ENCODE peak calls at places on chromosomes 13 and 19, in ten cellular contexts. J is caudate nucleus; X is B cell; S is neuronal stem cell; Q is stimulated activated CD8-positive, alpha-beta memory T cell treated with anti-CD3 and anti-CD28 coated beads, Interleukin-2, amount 100 ng/mL, for 1 hour; I is heart left ventricle; Z is gastrocnemius medialis; D is stimulated activated naive CD8-positive, alpha-beta T cell treated with anti-CD3 and anti-CD28 coated beads, Interleukin-15, amount 100 ng/mL, for 72 hours; O is sciatic nerve; T is HFFc6. Y is an unnamed sample.

GRCh38 chr19:1752757-1753728 is at the start of gene ONECUT3:
- DNase-seq in J (no peak), Z (no peak), I (no peak), Q (no peak), D (no peak), T (no peak), S (no peak), X (peak), O (no peak), Y (no peak)

GRCh38 chr19:54871713-54872112 is 2.3 kb upstream of the FCAR start:
- DNase-seq in X (no peak), Q (no peak), O (no peak), I (no peak), D (no peak), J (no peak), T (no peak), S (no peak), Z (no peak), Y (no peak)

GRCh38 chr19:16078311-16078758 is 2.0 kb downstream of the TPM4 start:
- DNase-seq in Z (no peak), O (peak), X (no peak), S (peak), T (peak), Q (no peak), J (no peak), I (no peak), D (peak), Y (peak)

GRCh38 chr19:19053508-19054314 is 10.1 kb upstream of the SLC25A42 start:
- DNase-seq in J (peak), T (no peak), I (peak), X (peak), Q (peak), O (peak), S (peak), D (peak), Z (no peak), Y (peak)

GRCh38 chr19:13169769-13170168 is 19.6 kb downstream of the IER2 start:
- DNase-seq in X (no peak), D (no peak), J (no peak), O (no peak), T (peak), Z (no peak), Q (no peak), I (peak), S (no peak), Y (no peak)

GRCh38 chr19:34120846-34121639 is 51.3 kb upstream of the LSM14A start:
- DNase-seq in Q (peak), S (no peak), J (no peak), T (peak), X (peak), Z (no peak), D (peak), I (no peak), O (no peak), Y (no peak)

GRCh38 chr13:27379694-27380596 is 44.5 kb upstream of the GTF3A start:
- DNase-seq in I (no peak), X (peak), Z (no peak), T (peak), D (peak), Q (no peak), S (peak), O (no peak), J (no peak), Y (peak)

GRCh38 chr19:49690656-49691242 is at the start of gene CPT1C:
- DNase-seq in J (peak), Q (no peak), D (peak), X (peak), I (peak), Z (peak), T (peak), S (peak), O (peak), Y (peak)

GRCh38 chr19:30268601-30269000 is 103.6 kb upstream of the ZNF536 start:
- DNase-seq in Q (no peak), S (no peak), D (no peak), Z (no peak), X (no peak), J (no peak), O (no peak), I (no peak), T (no peak), Y (no peak)

GRCh38 chr19:12782424-12783225 is 7.3 kb upstream of the HOOK2 start:
- DNase-seq in O (peak), I (peak), J (no peak), X (peak), Q (peak), S (no peak), D (peak), T (no peak), Z (peak), Y (peak)

GRCh38 chr13:51688937-51689336 is 104.7 kb downstream of the WDFY2 start:
- DNase-seq in D (no peak), J (no peak), T (no peak), S (no peak), Q (no peak), Z (no peak), O (no peak), I (no peak), X (no peak), Y (no peak)

GRCh38 chr19:6768236-6768785 is 1.1 kb upstream of the SH2D3A start:
- DNase-seq in Q (no peak), D (no peak), T (no peak), Z (no peak), O (no peak), J (no peak), X (no peak), S (no peak), I (no peak), Y (no peak)

GRCh38 chr13:110509971-110510786 is 51.3 kb downstream of the RAB20 start:
- DNase-seq in I (no peak), T (no peak), Q (no peak), O (no peak), J (no peak), Z (no peak), X (peak), S (no peak), D (no peak), Y (no peak)

GRCh38 chr19:19385900-19386339 is 19.6 kb upstream of the GATAD2A start:
- DNase-seq in D (no peak), Q (no peak), X (no peak), S (no peak), J (no peak), I (peak), T (peak), O (peak), Z (no peak), Y (no peak)

GRCh38 chr19:43618921-43619261 is 538 bp downstream of the ZNF428 start:
- DNase-seq in Q (no peak), T (no peak), J (no peak), O (no peak), S (no peak), I (no peak), D (peak), X (peak), Z (no peak), Y (no peak)

GRCh38 chr19:17329061-17329767 is 5.4 kb downstream of the ANO8 start:
- DNase-seq in S (no peak), Z (no peak), X (peak), O (peak), D (no peak), T (no peak), Q (no peak), I (no peak), J (no peak), Y (peak)

GRCh38 chr19:51196181-51196580 is 28.7 kb upstream of the CD33 start:
- DNase-seq in J (no peak), O (no peak), X (no peak), I (no peak), Q (no peak), Z (no peak), S (no peak), D (no peak), T (no peak), Y (no peak)

GRCh38 chr19:39270091-39270871 is 2.1 kb downstream of the IFNL2 start:
- DNase-seq in J (no peak), S (no peak), T (peak), O (peak), X (no peak), D (no peak), I (no peak), Q (no peak), Z (no peak), Y (no peak)

GRCh38 chr19:49801966-49802661 is 11.0 kb downstream of the FUZ start:
- DNase-seq in X (no peak), D (no peak), T (peak), S (peak), J (peak), O (peak), Z (peak), Q (no peak), I (peak), Y (peak)

GRCh38 chr19:49988433-49988832 is 27.5 kb upstream of the SIGLEC11 start:
- DNase-seq in Z (no peak), Q (no peak), D (no peak), T (peak), O (no peak), I (no peak), J (no peak), S (no peak), X (no peak), Y (no peak)

GRCh38 chr13:71290963-71291937 is 575.8 kb downstream of the DACH1 start:
- DNase-seq in X (peak), Z (peak), D (peak), Q (no peak), T (no peak), O (no peak), I (peak), J (no peak), S (no peak), Y (no peak)

GRCh38 chr13:97544041-97544765 is 110.2 kb downstream of the RAP2A start:
- DNase-seq in Q (no peak), I (no peak), Z (no peak), X (no peak), S (no peak), D (no peak), T (no peak), O (no peak), J (no peak), Y (no peak)

GRCh38 chr13:61111529-61111928 is 304.1 kb downstream of the PCDH20 start:
- DNase-seq in J (no peak), I (no peak), D (no peak), X (no peak), O (no peak), T (no peak), Q (no peak), Z (no peak), S (no peak), Y (no peak)

GRCh38 chr19:47006496-47006895 is 13.1 kb upstream of the NPAS1 start:
- DNase-seq in O (no peak), X (no peak), T (no peak), I (no peak), Q (no peak), J (no peak), S (no peak), D (no peak), Z (no peak), Y (no peak)

GRCh38 chr19:4376991-4377781 is 23.2 kb downstream of the SH3GL1 start:
- DNase-seq in S (no peak), Q (no peak), J (no peak), D (no peak), O (no peak), Z (peak), I (no peak), T (peak), X (no peak), Y (no peak)

GRCh38 chr19:23440791-23441190 is 45.5 kb upstream of the ZNF91 start:
- DNase-seq in J (no peak), O (no peak), Q (no peak), S (no peak), I (no peak), X (no peak), Z (no peak), D (peak), T (no peak), Y (no peak)

GRCh38 chr19:2727640-2727944 is 6.4 kb upstream of the DIRAS1 start:
- DNase-seq in T (no peak), J (no peak), X (peak), S (no peak), I (no peak), Z (no peak), Q (no peak), O (no peak), D (no peak), Y (no peak)

GRCh38 chr13:104008571-104009435 is 942.6 kb upstream of the SLC10A2 start:
- DNase-seq in T (no peak), Q (no peak), J (no peak), D (no peak), O (no peak), S (no peak), I (no peak), Z (no peak), X (no peak), Y (no peak)

GRCh38 chr19:45528744-45529453 is 21.6 kb downstream of the VASP start:
- DNase-seq in T (no peak), Z (no peak), S (no peak), D (no peak), I (peak), Q (no peak), X (peak), O (no peak), J (no peak), Y (peak)

GRCh38 chr13:99265823-99266426 is 7.7 kb upstream of the GPR18 start:
- DNase-seq in Q (no peak), S (no peak), I (no peak), T (peak), O (no peak), D (no peak), J (no peak), X (no peak), Z (no peak), Y (no peak)

GRCh38 chr19:41910240-41910991 is 17.8 kb downstream of the ERFL start:
- DNase-seq in O (no peak), Q (no peak), T (no peak), X (no peak), S (no peak), J (no peak), D (no peak), I (no peak), Z (no peak), Y (no peak)

Y was measured in posterior cingulate gyrus.